ENCODE peak calls at places on chromosomes 13 and 19, in eight cellular contexts. One of them, this sample, is unnamed.

GRCh38 chr19:47157455-47158321 is 27.1 kb downstream of the SAE1 start:
- DNase-seq in nucleus accumbens: no peak
- DNase-seq in stimulated activated CD4-positive, alpha-beta T cell treated with anti-CD3 and anti-CD28 coated beads, Interleukin-4, amount 100 ng/mL, for 1 hour: peak
- DNase-seq in fibroblast of lung: peak
- DNase-seq in Right ventricle myocardium inferior: no peak
- DNase-seq in breast epithelium: peak
- DNase-seq in neural progenitor cell: peak
- DNase-seq in aorta: no peak
- DNase-seq in this sample: no peak

GRCh38 chr13:96621634-96622033 is 372.6 kb downstream of the OXGR1 start:
- DNase-seq in fibroblast of lung: no peak
- DNase-seq in stimulated activated CD4-positive, alpha-beta T cell treated with anti-CD3 and anti-CD28 coated beads, Interleukin-4, amount 100 ng/mL, for 1 hour: no peak
- DNase-seq in aorta: no peak
- DNase-seq in breast epithelium: no peak
- DNase-seq in Right ventricle myocardium inferior: no peak
- DNase-seq in nucleus accumbens: no peak
- DNase-seq in neural progenitor cell: no peak
- DNase-seq in this sample: no peak

GRCh38 chr19:51407631-51408131 is 9.8 kb downstream of the SIGLEC10 start:
- DNase-seq in Right ventricle myocardium inferior: no peak
- DNase-seq in aorta: no peak
- DNase-seq in nucleus accumbens: no peak
- DNase-seq in stimulated activated CD4-positive, alpha-beta T cell treated with anti-CD3 and anti-CD28 coated beads, Interleukin-4, amount 100 ng/mL, for 1 hour: peak
- DNase-seq in neural progenitor cell: peak
- DNase-seq in fibroblast of lung: peak
- DNase-seq in breast epithelium: no peak
- DNase-seq in this sample: no peak

GRCh38 chr19:44912854-44913253 is 1.6 kb upstream of the APOC1 start:
- DNase-seq in stimulated activated CD4-positive, alpha-beta T cell treated with anti-CD3 and anti-CD28 coated beads, Interleukin-4, amount 100 ng/mL, for 1 hour: no peak
- DNase-seq in neural progenitor cell: no peak
- DNase-seq in nucleus accumbens: peak
- DNase-seq in aorta: peak
- DNase-seq in Right ventricle myocardium inferior: peak
- DNase-seq in fibroblast of lung: peak
- DNase-seq in breast epithelium: peak
- DNase-seq in this sample: no peak

GRCh38 chr13:107864543-107865460 is 350.5 kb downstream of the LIG4 start:
- DNase-seq in neural progenitor cell: peak
- DNase-seq in fibroblast of lung: peak
- DNase-seq in nucleus accumbens: no peak
- DNase-seq in Right ventricle myocardium inferior: no peak
- DNase-seq in breast epithelium: no peak
- DNase-seq in stimulated activated CD4-positive, alpha-beta T cell treated with anti-CD3 and anti-CD28 coated beads, Interleukin-4, amount 100 ng/mL, for 1 hour: no peak
- DNase-seq in aorta: no peak
- DNase-seq in this sample: no peak

GRCh38 chr13:100506600-100507422 is 81.8 kb downstream of the GGACT start:
- DNase-seq in Right ventricle myocardium inferior: no peak
- DNase-seq in stimulated activated CD4-positive, alpha-beta T cell treated with anti-CD3 and anti-CD28 coated beads, Interleukin-4, amount 100 ng/mL, for 1 hour: no peak
- DNase-seq in fibroblast of lung: no peak
- DNase-seq in nucleus accumbens: no peak
- DNase-seq in neural progenitor cell: no peak
- DNase-seq in breast epithelium: no peak
- DNase-seq in aorta: no peak
- DNase-seq in this sample: no peak

GRCh38 chr19:21474671-21475181 is 30.7 kb upstream of the ZNF429 start:
- DNase-seq in nucleus accumbens: peak
- DNase-seq in neural progenitor cell: peak
- DNase-seq in aorta: peak
- DNase-seq in fibroblast of lung: peak
- DNase-seq in stimulated activated CD4-positive, alpha-beta T cell treated with anti-CD3 and anti-CD28 coated beads, Interleukin-4, amount 100 ng/mL, for 1 hour: peak
- DNase-seq in Right ventricle myocardium inferior: peak
- DNase-seq in breast epithelium: peak
- DNase-seq in this sample: peak

GRCh38 chr19:33134571-33135041 is 2.7 kb downstream of the WDR88 start:
- DNase-seq in aorta: no peak
- DNase-seq in fibroblast of lung: no peak
- DNase-seq in Right ventricle myocardium inferior: no peak
- DNase-seq in neural progenitor cell: peak
- DNase-seq in stimulated activated CD4-positive, alpha-beta T cell treated with anti-CD3 and anti-CD28 coated beads, Interleukin-4, amount 100 ng/mL, for 1 hour: peak
- DNase-seq in nucleus accumbens: no peak
- DNase-seq in breast epithelium: no peak
- DNase-seq in this sample: peak

GRCh38 chr13:93824286-93824685 is 597.7 kb downstream of the GPC6 start:
- DNase-seq in aorta: no peak
- DNase-seq in fibroblast of lung: no peak
- DNase-seq in stimulated activated CD4-positive, alpha-beta T cell treated with anti-CD3 and anti-CD28 coated beads, Interleukin-4, amount 100 ng/mL, for 1 hour: no peak
- DNase-seq in Right ventricle myocardium inferior: no peak
- DNase-seq in neural progenitor cell: no peak
- DNase-seq in nucleus accumbens: no peak
- DNase-seq in breast epithelium: no peak
- DNase-seq in this sample: no peak

GRCh38 chr13:112844879-112845278 is 124.1 kb upstream of the MCF2L start:
- DNase-seq in nucleus accumbens: no peak
- DNase-seq in fibroblast of lung: no peak
- DNase-seq in neural progenitor cell: no peak
- DNase-seq in breast epithelium: no peak
- DNase-seq in aorta: no peak
- DNase-seq in stimulated activated CD4-positive, alpha-beta T cell treated with anti-CD3 and anti-CD28 coated beads, Interleukin-4, amount 100 ng/mL, for 1 hour: no peak
- DNase-seq in Right ventricle myocardium inferior: no peak
- DNase-seq in this sample: no peak

GRCh38 chr19:14081797-14082674 is 3.5 kb downstream of the C19orf67 start:
- DNase-seq in fibroblast of lung: no peak
- DNase-seq in Right ventricle myocardium inferior: peak
- DNase-seq in nucleus accumbens: no peak
- DNase-seq in aorta: peak
- DNase-seq in neural progenitor cell: peak
- DNase-seq in stimulated activated CD4-positive, alpha-beta T cell treated with anti-CD3 and anti-CD28 coated beads, Interleukin-4, amount 100 ng/mL, for 1 hour: peak
- DNase-seq in breast epithelium: peak
- DNase-seq in this sample: no peak

GRCh38 chr13:48504606-48505369 is 28.1 kb downstream of the RCBTB2 start:
- DNase-seq in stimulated activated CD4-positive, alpha-beta T cell treated with anti-CD3 and anti-CD28 coated beads, Interleukin-4, amount 100 ng/mL, for 1 hour: no peak
- DNase-seq in nucleus accumbens: no peak
- DNase-seq in aorta: no peak
- DNase-seq in breast epithelium: no peak
- DNase-seq in neural progenitor cell: no peak
- DNase-seq in fibroblast of lung: no peak
- DNase-seq in Right ventricle myocardium inferior: no peak
- DNase-seq in this sample: no peak

GRCh38 chr19:32570081-32570785 is 10.8 kb upstream of the PDCD5 start:
- DNase-seq in stimulated activated CD4-positive, alpha-beta T cell treated with anti-CD3 and anti-CD28 coated beads, Interleukin-4, amount 100 ng/mL, for 1 hour: peak
- DNase-seq in neural progenitor cell: peak
- DNase-seq in nucleus accumbens: peak
- DNase-seq in breast epithelium: peak
- DNase-seq in fibroblast of lung: peak
- DNase-seq in Right ventricle myocardium inferior: no peak
- DNase-seq in aorta: no peak
- DNase-seq in this sample: peak

GRCh38 chr13:84479656-84480055 is 597.4 kb upstream of the SLITRK1 start:
- DNase-seq in breast epithelium: no peak
- DNase-seq in neural progenitor cell: no peak
- DNase-seq in stimulated activated CD4-positive, alpha-beta T cell treated with anti-CD3 and anti-CD28 coated beads, Interleukin-4, amount 100 ng/mL, for 1 hour: no peak
- DNase-seq in Right ventricle myocardium inferior: no peak
- DNase-seq in fibroblast of lung: no peak
- DNase-seq in nucleus accumbens: no peak
- DNase-seq in aorta: no peak
- DNase-seq in this sample: no peak

GRCh38 chr19:55261671-55262126 is 2.9 kb upstream of the PPP6R1 start:
- DNase-seq in fibroblast of lung: no peak
- DNase-seq in stimulated activated CD4-positive, alpha-beta T cell treated with anti-CD3 and anti-CD28 coated beads, Interleukin-4, amount 100 ng/mL, for 1 hour: no peak
- DNase-seq in neural progenitor cell: no peak
- DNase-seq in breast epithelium: no peak
- DNase-seq in Right ventricle myocardium inferior: peak
- DNase-seq in nucleus accumbens: no peak
- DNase-seq in aorta: no peak
- DNase-seq in this sample: no peak

GRCh38 chr19:51525731-51526130 is 5.7 kb downstream of the SIGLEC6 start:
- DNase-seq in fibroblast of lung: no peak
- DNase-seq in nucleus accumbens: no peak
- DNase-seq in neural progenitor cell: no peak
- DNase-seq in aorta: no peak
- DNase-seq in Right ventricle myocardium inferior: no peak
- DNase-seq in breast epithelium: no peak
- DNase-seq in stimulated activated CD4-positive, alpha-beta T cell treated with anti-CD3 and anti-CD28 coated beads, Interleukin-4, amount 100 ng/mL, for 1 hour: no peak
- DNase-seq in this sample: no peak

GRCh38 chr19:1883784-1884183 is 1.5 kb downstream of the ABHD17A start:
- DNase-seq in stimulated activated CD4-positive, alpha-beta T cell treated with anti-CD3 and anti-CD28 coated beads, Interleukin-4, amount 100 ng/mL, for 1 hour: no peak
- DNase-seq in Right ventricle myocardium inferior: peak
- DNase-seq in fibroblast of lung: no peak
- DNase-seq in breast epithelium: no peak
- DNase-seq in neural progenitor cell: no peak
- DNase-seq in nucleus accumbens: no peak
- DNase-seq in aorta: no peak
- DNase-seq in this sample: no peak

GRCh38 chr13:58531614-58532013 is 900.1 kb downstream of the PCDH17 start:
- DNase-seq in neural progenitor cell: no peak
- DNase-seq in breast epithelium: no peak
- DNase-seq in fibroblast of lung: no peak
- DNase-seq in nucleus accumbens: no peak
- DNase-seq in aorta: no peak
- DNase-seq in Right ventricle myocardium inferior: no peak
- DNase-seq in stimulated activated CD4-positive, alpha-beta T cell treated with anti-CD3 and anti-CD28 coated beads, Interleukin-4, amount 100 ng/mL, for 1 hour: no peak
- DNase-seq in this sample: no peak

GRCh38 chr19:36046443-36047050 is 7.5 kb downstream of the THAP8 start:
- DNase-seq in aorta: no peak
- DNase-seq in fibroblast of lung: peak
- DNase-seq in breast epithelium: no peak
- DNase-seq in nucleus accumbens: no peak
- DNase-seq in neural progenitor cell: no peak
- DNase-seq in stimulated activated CD4-positive, alpha-beta T cell treated with anti-CD3 and anti-CD28 coated beads, Interleukin-4, amount 100 ng/mL, for 1 hour: no peak
- DNase-seq in Right ventricle myocardium inferior: no peak
- DNase-seq in this sample: no peak

GRCh38 chr19:52603558-52604207 is 33.6 kb downstream of the ZNF701 start:
- DNase-seq in breast epithelium: no peak
- DNase-seq in fibroblast of lung: peak
- DNase-seq in aorta: no peak
- DNase-seq in Right ventricle myocardium inferior: no peak
- DNase-seq in stimulated activated CD4-positive, alpha-beta T cell treated with anti-CD3 and anti-CD28 coated beads, Interleukin-4, amount 100 ng/mL, for 1 hour: no peak
- DNase-seq in neural progenitor cell: no peak
- DNase-seq in nucleus accumbens: no peak
- DNase-seq in this sample: no peak

GRCh38 chr13:59747529-59747928 is 416.2 kb downstream of the DIAPH3 start:
- DNase-seq in nucleus accumbens: no peak
- DNase-seq in stimulated activated CD4-positive, alpha-beta T cell treated with anti-CD3 and anti-CD28 coated beads, Interleukin-4, amount 100 ng/mL, for 1 hour: no peak
- DNase-seq in neural progenitor cell: peak
- DNase-seq in aorta: no peak
- DNase-seq in breast epithelium: no peak
- DNase-seq in Right ventricle myocardium inferior: no peak
- DNase-seq in fibroblast of lung: no peak
- DNase-seq in this sample: no peak

GRCh38 chr13:95710313-95710712 is 33.4 kb downstream of the DNAJC3 start:
- DNase-seq in stimulated activated CD4-positive, alpha-beta T cell treated with anti-CD3 and anti-CD28 coated beads, Interleukin-4, amount 100 ng/mL, for 1 hour: no peak
- DNase-seq in breast epithelium: no peak
- DNase-seq in neural progenitor cell: no peak
- DNase-seq in fibroblast of lung: peak
- DNase-seq in nucleus accumbens: no peak
- DNase-seq in Right ventricle myocardium inferior: no peak
- DNase-seq in aorta: no peak
- DNase-seq in this sample: no peak

GRCh38 chr13:44648392-44649117 is 72.4 kb upstream of the TSC22D1 start:
- DNase-seq in nucleus accumbens: no peak
- DNase-seq in Right ventricle myocardium inferior: no peak
- DNase-seq in fibroblast of lung: no peak
- DNase-seq in aorta: no peak
- DNase-seq in breast epithelium: no peak
- DNase-seq in neural progenitor cell: no peak
- DNase-seq in stimulated activated CD4-positive, alpha-beta T cell treated with anti-CD3 and anti-CD28 coated beads, Interleukin-4, amount 100 ng/mL, for 1 hour: no peak
- DNase-seq in this sample: no peak

GRCh38 chr13:112727581-112727980 is 37.7 kb downstream of the ATP11A start:
- DNase-seq in fibroblast of lung: no peak
- DNase-seq in neural progenitor cell: no peak
- DNase-seq in aorta: no peak
- DNase-seq in breast epithelium: no peak
- DNase-seq in stimulated activated CD4-positive, alpha-beta T cell treated with anti-CD3 and anti-CD28 coated beads, Interleukin-4, amount 100 ng/mL, for 1 hour: no peak
- DNase-seq in Right ventricle myocardium inferior: no peak
- DNase-seq in nucleus accumbens: no peak
- DNase-seq in this sample: no peak

GRCh38 chr13:46134961-46135522 is 30.2 kb upstream of the CPB2 start:
- DNase-seq in nucleus accumbens: no peak
- DNase-seq in fibroblast of lung: peak
- DNase-seq in neural progenitor cell: peak
- DNase-seq in breast epithelium: peak
- DNase-seq in stimulated activated CD4-positive, alpha-beta T cell treated with anti-CD3 and anti-CD28 coated beads, Interleukin-4, amount 100 ng/mL, for 1 hour: no peak
- DNase-seq in Right ventricle myocardium inferior: no peak
- DNase-seq in aorta: no peak
- DNase-seq in this sample: no peak

GRCh38 chr19:6587093-6587820 is 3.7 kb downstream of the CD70 start:
- DNase-seq in breast epithelium: no peak
- DNase-seq in aorta: no peak
- DNase-seq in stimulated activated CD4-positive, alpha-beta T cell treated with anti-CD3 and anti-CD28 coated beads, Interleukin-4, amount 100 ng/mL, for 1 hour: no peak
- DNase-seq in Right ventricle myocardium inferior: no peak
- DNase-seq in neural progenitor cell: peak
- DNase-seq in nucleus accumbens: no peak
- DNase-seq in fibroblast of lung: peak
- DNase-seq in this sample: no peak

GRCh38 chr13:111899714-111900389 is 167.1 kb upstream of the SOX1 start:
- DNase-seq in neural progenitor cell: no peak
- DNase-seq in breast epithelium: no peak
- DNase-seq in fibroblast of lung: no peak
- DNase-seq in Right ventricle myocardium inferior: no peak
- DNase-seq in nucleus accumbens: no peak
- DNase-seq in aorta: no peak
- DNase-seq in stimulated activated CD4-positive, alpha-beta T cell treated with anti-CD3 and anti-CD28 coated beads, Interleukin-4, amount 100 ng/mL, for 1 hour: no peak
- DNase-seq in this sample: no peak

GRCh38 chr19:50512999-50513745 is 541 bp downstream of the ASPDH start:
- DNase-seq in breast epithelium: no peak
- DNase-seq in neural progenitor cell: no peak
- DNase-seq in nucleus accumbens: no peak
- DNase-seq in fibroblast of lung: no peak
- DNase-seq in Right ventricle myocardium inferior: no peak
- DNase-seq in aorta: no peak
- DNase-seq in stimulated activated CD4-positive, alpha-beta T cell treated with anti-CD3 and anti-CD28 coated beads, Interleukin-4, amount 100 ng/mL, for 1 hour: no peak
- DNase-seq in this sample: no peak

GRCh38 chr13:100658363-100658762 is 16.2 kb downstream of the TMTC4 start:
- DNase-seq in stimulated activated CD4-positive, alpha-beta T cell treated with anti-CD3 and anti-CD28 coated beads, Interleukin-4, amount 100 ng/mL, for 1 hour: no peak
- DNase-seq in aorta: no peak
- DNase-seq in Right ventricle myocardium inferior: no peak
- DNase-seq in fibroblast of lung: no peak
- DNase-seq in nucleus accumbens: no peak
- DNase-seq in breast epithelium: no peak
- DNase-seq in neural progenitor cell: no peak
- DNase-seq in this sample: no peak

GRCh38 chr13:53821632-53822031 is 793.0 kb downstream of the OLFM4 start:
- DNase-seq in fibroblast of lung: no peak
- DNase-seq in aorta: no peak
- DNase-seq in breast epithelium: no peak
- DNase-seq in nucleus accumbens: no peak
- DNase-seq in stimulated activated CD4-positive, alpha-beta T cell treated with anti-CD3 and anti-CD28 coated beads, Interleukin-4, amount 100 ng/mL, for 1 hour: no peak
- DNase-seq in Right ventricle myocardium inferior: peak
- DNase-seq in neural progenitor cell: no peak
- DNase-seq in this sample: no peak

GRCh38 chr19:29823581-29824330 is 12.0 kb downstream of the CCNE1 start:
- DNase-seq in fibroblast of lung: no peak
- DNase-seq in stimulated activated CD4-positive, alpha-beta T cell treated with anti-CD3 and anti-CD28 coated beads, Interleukin-4, amount 100 ng/mL, for 1 hour: no peak
- DNase-seq in breast epithelium: no peak
- DNase-seq in nucleus accumbens: no peak
- DNase-seq in aorta: no peak
- DNase-seq in Right ventricle myocardium inferior: no peak
- DNase-seq in neural progenitor cell: no peak
- DNase-seq in this sample: no peak

GRCh38 chr13:20054586-20054985 is 96.1 kb downstream of the ZMYM2 start:
- DNase-seq in Right ventricle myocardium inferior: no peak
- DNase-seq in nucleus accumbens: no peak
- DNase-seq in neural progenitor cell: no peak
- DNase-seq in breast epithelium: no peak
- DNase-seq in aorta: no peak
- DNase-seq in stimulated activated CD4-positive, alpha-beta T cell treated with anti-CD3 and anti-CD28 coated beads, Interleukin-4, amount 100 ng/mL, for 1 hour: no peak
- DNase-seq in fibroblast of lung: no peak
- DNase-seq in this sample: no peak

GRCh38 chr13:93147946-93148345 is 78.7 kb upstream of the GPC6 start:
- DNase-seq in fibroblast of lung: no peak
- DNase-seq in nucleus accumbens: no peak
- DNase-seq in stimulated activated CD4-positive, alpha-beta T cell treated with anti-CD3 and anti-CD28 coated beads, Interleukin-4, amount 100 ng/mL, for 1 hour: no peak
- DNase-seq in Right ventricle myocardium inferior: no peak
- DNase-seq in aorta: no peak
- DNase-seq in breast epithelium: no peak
- DNase-seq in neural progenitor cell: no peak
- DNase-seq in this sample: no peak

GRCh38 chr19:46932346-46932745 is 71.5 kb downstream of the ARHGAP35 start:
- DNase-seq in breast epithelium: no peak
- DNase-seq in aorta: no peak
- DNase-seq in stimulated activated CD4-positive, alpha-beta T cell treated with anti-CD3 and anti-CD28 coated beads, Interleukin-4, amount 100 ng/mL, for 1 hour: no peak
- DNase-seq in fibroblast of lung: peak
- DNase-seq in neural progenitor cell: no peak
- DNase-seq in nucleus accumbens: no peak
- DNase-seq in Right ventricle myocardium inferior: no peak
- DNase-seq in this sample: no peak